ENCODE peak calls at places on chromosomes 13 and 19, in seven cellular contexts. E is HCT116, C is K562, P is GM12878, S is SK-N-SH, R is H1, X is HepG2. B is an unnamed sample.

GRCh38 chr13:42047561-42048322 is 706 bp upstream of the DGKH start:
- DNase-seq in E (peak), C (peak), P (peak), S (peak), R (peak), X (no peak), B (peak)

GRCh38 chr13:30846311-30846710 is 59.8 kb upstream of the MEDAG start:
- DNase-seq in E (no peak), C (no peak), P (no peak), S (no peak), R (no peak), X (no peak), B (no peak)

GRCh38 chr19:42191855-42192254 is 25.6 kb downstream of the DEDD2 start:
- DNase-seq in E (peak), C (no peak), P (no peak), S (no peak), R (no peak), X (peak), B (no peak)

GRCh38 chr13:46831588-46832194 is 34.7 kb upstream of the ESD start:
- DNase-seq in E (peak), C (peak), P (no peak), S (peak), R (peak), X (peak), B (peak)

GRCh38 chr19:21568816-21569496 is 63.6 kb downstream of the ZNF429 start:
- DNase-seq in E (no peak), C (no peak), P (no peak), S (no peak), R (no peak), X (no peak), B (peak)

GRCh38 chr19:39795001-39795400 is 16.3 kb downstream of the LEUTX start:
- DNase-seq in E (no peak), C (no peak), P (peak), S (no peak), R (no peak), X (no peak), B (no peak)

GRCh38 chr13:94950303-94950702 is 238.0 kb upstream of the SOX21 start:
- DNase-seq in E (no peak), C (no peak), P (no peak), S (peak), R (no peak), X (no peak), B (peak)

GRCh38 chr13:36352350-36352749 is 6.2 kb upstream of the SPART start:
- DNase-seq in E (no peak), C (no peak), P (no peak), S (no peak), R (no peak), X (no peak), B (no peak)

GRCh38 chr19:7428651-7429113 is 60.2 kb downstream of the PEX11G start:
- DNase-seq in E (no peak), C (no peak), P (no peak), S (no peak), R (no peak), X (no peak), B (no peak)

GRCh38 chr19:3367572-3368440 is 1.4 kb downstream of the NFIC start:
- DNase-seq in E (no peak), C (no peak), P (no peak), S (peak), R (no peak), X (no peak), B (no peak)

DNA sequence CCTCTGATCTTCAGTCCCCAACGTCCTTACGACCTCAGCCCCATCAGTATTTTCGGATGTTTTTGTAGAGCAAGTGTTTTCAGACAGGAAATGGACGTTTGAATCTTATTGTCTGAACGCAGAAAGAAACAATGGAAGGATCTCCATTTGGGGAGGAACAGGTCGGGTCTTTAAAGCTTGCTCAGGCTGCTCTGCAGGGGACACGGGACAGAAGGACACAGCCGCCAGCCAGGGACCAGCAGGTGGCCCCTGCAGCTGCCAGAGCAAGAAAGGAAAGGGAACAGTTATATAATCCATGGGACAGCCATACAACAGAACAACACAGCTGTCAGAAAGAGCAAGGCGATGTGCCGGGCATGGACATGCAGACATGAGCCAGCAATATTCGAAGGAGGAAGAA is 18.5 kb upstream of the IGLON5 start:
- DNase-seq in E (no peak), C (no peak), P (no peak), S (no peak), R (no peak), X (no peak), B (no peak)
- TF ChIP-seq JUND in E (no peak), C (no peak), P (no peak), S (no peak), R (no peak), X (no peak), B (no peak)

DNA sequence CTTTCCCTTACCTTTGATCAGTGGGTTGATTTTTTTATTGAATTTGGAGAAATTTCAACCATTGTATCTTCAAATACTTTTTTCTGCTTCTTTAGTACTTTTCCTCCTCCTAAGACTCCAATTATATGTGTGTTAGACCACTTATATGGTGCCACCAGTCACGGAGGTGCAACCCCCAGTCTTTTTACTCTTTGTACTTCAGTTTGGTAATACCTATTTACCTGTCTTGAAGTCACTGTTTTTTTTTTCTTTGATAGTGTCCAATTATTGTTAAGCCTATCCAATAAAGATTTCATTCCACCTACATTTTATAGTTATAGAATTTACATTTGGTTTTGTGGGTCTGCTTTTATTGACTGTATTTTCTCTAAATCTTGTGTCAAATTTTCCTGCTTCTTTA is 14.9 kb downstream of the ZNF283 start:
- DNase-seq in E (no peak), C (no peak), P (no peak), S (no peak), R (no peak), X (no peak), B (no peak)
- TF ChIP-seq JUND in E (no peak), C (no peak), P (no peak), S (no peak), R (no peak), X (no peak), B (no peak)

DNA sequence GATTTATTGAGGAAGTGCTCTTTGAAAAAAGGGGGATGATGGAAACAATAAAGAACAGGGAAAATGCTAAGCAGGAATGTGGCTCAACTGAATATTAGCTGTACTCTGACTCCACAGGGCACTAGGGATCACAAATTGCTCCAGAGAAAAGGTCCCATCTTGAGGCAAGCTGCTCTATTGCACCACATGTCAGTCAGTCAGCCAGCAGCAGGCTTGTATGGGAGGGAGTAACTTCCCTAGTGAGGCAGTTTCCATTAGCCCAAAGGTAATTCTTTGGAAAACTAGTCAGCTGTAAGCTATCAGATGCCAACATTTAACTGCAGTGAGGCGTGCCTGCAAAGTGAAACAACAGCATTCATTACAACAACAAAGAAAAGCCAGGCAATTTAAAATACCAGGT is 73.3 kb upstream of the FNDC3A start:
- DNase-seq in E (no peak), C (no peak), P (no peak), S (no peak), R (no peak), X (no peak), B (no peak)
- TF ChIP-seq JUND in E (no peak), C (no peak), P (no peak), S (no peak), R (no peak), X (no peak), B (no peak)

GRCh38 chr13:59269476-59269875 is 894.3 kb downstream of the DIAPH3 start:
- DNase-seq in E (no peak), C (no peak), P (no peak), S (no peak), R (no peak), X (no peak), B (no peak)

GRCh38 chr13:59266478-59267063 is 897.2 kb downstream of the DIAPH3 start:
- DNase-seq in E (no peak), C (no peak), P (no peak), S (no peak), R (no peak), X (no peak), B (no peak)

GRCh38 chr13:59259416-59260000 is 904.2 kb downstream of the DIAPH3 start:
- DNase-seq in E (no peak), C (no peak), P (no peak), S (no peak), R (no peak), X (no peak), B (no peak)

GRCh38 chr13:59261928-59262488 is 901.7 kb downstream of the DIAPH3 start:
- DNase-seq in E (no peak), C (no peak), P (no peak), S (no peak), R (peak), X (peak), B (no peak)

GRCh38 chr13:59263531-59263930 is 900.2 kb downstream of the DIAPH3 start:
- DNase-seq in E (no peak), C (no peak), P (no peak), S (no peak), R (no peak), X (no peak), B (no peak)
- TF ChIP-seq JUND in E (no peak), C (no peak), P (no peak), S (no peak), R (no peak), X (no peak), B (no peak)

GRCh38 chr19:54108496-54108895 is 5.8 kb downstream of the NDUFA3 start:
- DNase-seq in E (no peak), C (no peak), P (no peak), S (no peak), R (no peak), X (no peak), B (no peak)

GRCh38 chr19:54106716-54107115 is 4.1 kb downstream of the NDUFA3 start:
- DNase-seq in E (no peak), C (no peak), P (no peak), S (no peak), R (no peak), X (no peak), B (no peak)

GRCh38 chr19:54109651-54110050 is 5.8 kb downstream of the TFPT start:
- DNase-seq in E (no peak), C (peak), P (no peak), S (no peak), R (no peak), X (no peak), B (no peak)

GRCh38 chr19:54105796-54106195 is 3.1 kb downstream of the NDUFA3 start:
- DNase-seq in E (no peak), C (peak), P (no peak), S (no peak), R (no peak), X (no peak), B (no peak)

GRCh38 chr19:54107876-54108490 is 5.3 kb downstream of the NDUFA3 start:
- DNase-seq in E (no peak), C (no peak), P (no peak), S (no peak), R (no peak), X (no peak), B (no peak)
- TF ChIP-seq JUND in E (no peak), C (no peak), P (no peak), S (no peak), R (no peak), X (no peak), B (no peak)

GRCh38 chr13:39095500-39095899 is 57.2 kb downstream of the NHLRC3 start:
- DNase-seq in E (no peak), C (no peak), P (no peak), S (no peak), R (no peak), X (no peak), B (no peak)
- TF ChIP-seq JUND in E (no peak), C (no peak), P (no peak), S (no peak), R (no peak), X (no peak), B (no peak)

GRCh38 chr19:23956051-23956450 is 41.4 kb downstream of the ZNF726 start:
- DNase-seq in E (no peak), C (no peak), P (no peak), S (no peak), R (no peak), X (no peak), B (no peak)
- TF ChIP-seq JUND in E (no peak), C (no peak), P (no peak), S (no peak), R (no peak), X (no peak), B (no peak)

GRCh38 chr13:71056581-71056980 is 810.4 kb downstream of the DACH1 start:
- DNase-seq in E (no peak), C (no peak), P (no peak), S (no peak), R (no peak), X (no peak), B (no peak)
- TF ChIP-seq JUND in E (no peak), C (no peak), P (no peak), S (no peak), R (no peak), X (no peak), B (no peak)

DNA sequence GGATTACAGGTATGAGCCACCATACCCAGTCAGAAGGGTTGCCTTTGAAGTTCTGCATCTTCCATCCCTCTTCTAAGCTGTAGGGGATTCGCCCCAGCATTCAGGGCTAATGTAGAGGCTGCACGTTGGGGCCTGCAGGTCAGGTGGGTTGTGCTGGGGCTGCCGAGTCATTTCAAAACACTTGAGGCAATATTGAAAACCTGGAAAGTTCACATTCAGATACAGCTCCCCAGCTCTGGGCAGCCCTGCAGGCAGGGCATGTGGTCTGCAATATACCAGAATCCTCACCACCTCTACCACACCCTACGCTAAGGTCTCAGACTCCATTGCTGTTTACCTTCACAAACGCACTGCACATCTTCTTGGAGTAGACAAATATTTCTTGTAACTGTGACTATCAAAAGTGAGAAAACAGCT is 24.6 kb downstream of the CCNE1 start:
- DNase-seq in E (no peak), C (no peak), P (peak), S (no peak), R (no peak), X (no peak), B (no peak)
- TF ChIP-seq JUND in E (no peak), C (no peak), P (peak), S (no peak), R (no peak), X (no peak), B (no peak)

B was measured in T47D.